ENCODE peak calls at places on chromosomes 3 and 15, in six cellular contexts. R is HCT116; Y is small intestine; G is IMR-90; X is heart right ventricle; V is naive thymus-derived CD4-positive, alpha-beta T cell. P is an unnamed sample.

GRCh38 chr3:15276028-15276717 is 56.2 kb downstream of the SH3BP5 start:
- DNase-seq in R (no peak), Y (no peak), G (no peak), X (no peak), V (no peak), P (no peak)

GRCh38 chr15:25241241-25241801 is 197.5 kb downstream of the UBE3A start:
- DNase-seq in R (no peak), Y (no peak), G (no peak), X (no peak), V (no peak), P (peak; percentile 26)

GRCh38 chr15:75176404-75176761 is 25.3 kb upstream of the C15orf39 start:
- DNase-seq in R (no peak), Y (no peak), G (no peak), X (no peak), V (no peak), P (no peak)

GRCh38 chr3:166085164-166085830 is 248.1 kb upstream of the BCHE start:
- DNase-seq in R (no peak), Y (no peak), G (no peak), X (no peak), V (no peak), P (no peak)

GRCh38 chr3:13301295-13301987 is 118.7 kb downstream of the NUP210 start:
- DNase-seq in R (peak; percentile 12), Y (no peak), G (peak; percentile 68), X (no peak), V (no peak), P (no peak)

GRCh38 chr15:89958107-89958805 is 42.9 kb upstream of the ZNF710 start:
- DNase-seq in R (no peak), Y (peak; percentile 94), G (no peak), X (no peak), V (no peak), P (no peak)

GRCh38 chr3:155553800-155554199 is 191.1 kb downstream of the PLCH1 start:
- DNase-seq in R (no peak), Y (no peak), G (no peak), X (no peak), V (no peak), P (no peak)

GRCh38 chr15:66780172-66780972 is 78.3 kb downstream of the SMAD6 start:
- DNase-seq in R (no peak), Y (peak; percentile 64), G (peak; percentile 93), X (no peak), V (no peak), P (no peak)

GRCh38 chr3:73805435-73805834 is 180.7 kb upstream of the PDZRN3 start:
- DNase-seq in R (no peak), Y (no peak), G (no peak), X (peak; percentile 55), V (no peak), P (peak; percentile 48)

GRCh38 chr3:51391566-51392300 is 648 bp downstream of the RBM15B start:
- DNase-seq in R (no peak), Y (peak; percentile 28), G (peak; percentile 28), X (no peak), V (peak; percentile 62), P (peak; percentile 30)

GRCh38 chr3:170585008-170585936 is 603 bp downstream of the SLC7A14 start:
- DNase-seq in R (no peak), Y (no peak), G (peak; percentile 11), X (no peak), V (no peak), P (no peak)

GRCh38 chr3:120852412-120852811 is 55.6 kb upstream of the STXBP5L start:
- DNase-seq in R (no peak), Y (no peak), G (no peak), X (no peak), V (no peak), P (no peak)

GRCh38 chr3:120854908-120855526 is 53.0 kb upstream of the STXBP5L start:
- DNase-seq in R (no peak), Y (no peak), G (no peak), X (no peak), V (no peak), P (no peak)

GRCh38 chr3:120853416-120853815 is 54.6 kb upstream of the STXBP5L start:
- DNase-seq in R (no peak), Y (no peak), G (no peak), X (no peak), V (no peak), P (no peak)

GRCh38 chr3:120858501-120858900 is 49.5 kb upstream of the STXBP5L start:
- DNase-seq in R (no peak), Y (no peak), G (no peak), X (no peak), V (no peak), P (no peak)

DNA sequence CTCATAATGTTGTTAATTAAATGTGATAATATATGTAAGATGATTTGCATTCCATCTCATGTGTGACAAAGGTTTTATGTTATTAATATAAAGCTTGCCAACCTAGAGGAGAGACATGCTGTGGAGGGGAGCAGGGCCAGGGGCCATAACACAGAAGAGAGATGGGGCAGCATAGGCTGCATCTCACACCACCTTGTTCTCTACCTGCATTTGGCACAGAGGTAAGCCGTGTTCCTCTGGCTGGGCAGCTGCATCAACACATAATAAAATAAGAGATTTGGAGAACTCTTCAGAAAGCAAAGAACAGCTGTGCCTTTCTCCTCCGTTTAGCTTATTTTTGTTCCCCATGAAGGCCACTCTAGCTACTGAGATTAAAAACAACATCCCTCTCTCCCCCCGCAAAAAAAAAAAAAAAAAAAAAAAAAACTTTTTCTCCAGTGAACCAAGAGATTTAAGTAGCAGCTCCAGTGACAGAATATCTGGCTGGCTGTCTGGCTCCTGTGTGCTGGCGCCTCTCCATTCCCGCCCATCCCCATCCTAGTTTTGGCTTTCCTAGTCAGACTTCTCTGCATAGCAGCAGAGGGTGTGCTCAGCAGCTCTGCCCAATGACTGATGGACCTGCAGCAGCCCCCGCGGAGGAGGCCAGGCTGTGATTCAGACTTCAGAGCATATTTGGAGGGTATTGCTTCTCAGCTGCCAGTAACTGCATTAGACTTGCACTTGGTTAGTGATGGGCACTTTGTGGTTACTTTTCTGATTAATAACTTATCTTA is 52.2 kb upstream of the STXBP5L start:
- DNase-seq in R (no peak), Y (no peak), G (peak; percentile 74), X (peak; percentile 8), V (no peak), P (no peak)
- H3K27ac ChIP-seq in R (no peak overlapping the region), Y (no peak overlapping the region), G (no peak overlapping the region), X (no peak overlapping the region), V (no peak overlapping the region), P (no peak overlapping the region)

GRCh38 chr3:137163241-137163916 is 205.6 kb downstream of the IL20RB start:
- DNase-seq in R (no peak), Y (no peak), G (no peak), X (peak; percentile 16), V (no peak), P (no peak)
- H3K27ac ChIP-seq in R (no peak overlapping the region), Y (no peak overlapping the region), G (no peak overlapping the region), X (peak overlapping the region; percentile 80), V (no peak overlapping the region), P (no peak overlapping the region)

DNA sequence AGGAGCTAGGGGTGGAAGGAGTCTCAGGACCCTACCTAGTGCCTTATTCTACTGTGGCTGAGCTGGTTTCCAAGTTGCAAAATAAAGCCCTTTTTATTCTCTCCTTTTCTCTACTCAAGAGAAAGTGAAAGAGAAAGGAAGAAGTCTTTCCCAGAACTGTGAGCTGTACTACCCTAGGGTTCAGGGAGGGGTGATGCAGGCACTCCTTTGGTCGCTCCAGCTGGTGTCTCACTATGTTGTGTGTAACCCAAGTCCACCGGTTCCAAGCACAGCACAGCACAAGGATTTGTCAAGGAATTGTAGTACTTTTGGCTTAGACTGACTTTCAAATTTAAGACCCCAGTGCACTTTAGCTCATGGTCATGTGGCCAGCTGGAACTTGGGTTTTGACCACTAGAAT is 1721.7 kb downstream of the OTOL1 start:
- DNase-seq in R (no peak), Y (no peak), G (no peak), X (no peak), V (no peak), P (no peak)
- H3K27ac ChIP-seq in R (no peak overlapping the region), Y (no peak overlapping the region), G (no peak overlapping the region), X (no peak overlapping the region), V (no peak overlapping the region), P (no peak overlapping the region)

DNA sequence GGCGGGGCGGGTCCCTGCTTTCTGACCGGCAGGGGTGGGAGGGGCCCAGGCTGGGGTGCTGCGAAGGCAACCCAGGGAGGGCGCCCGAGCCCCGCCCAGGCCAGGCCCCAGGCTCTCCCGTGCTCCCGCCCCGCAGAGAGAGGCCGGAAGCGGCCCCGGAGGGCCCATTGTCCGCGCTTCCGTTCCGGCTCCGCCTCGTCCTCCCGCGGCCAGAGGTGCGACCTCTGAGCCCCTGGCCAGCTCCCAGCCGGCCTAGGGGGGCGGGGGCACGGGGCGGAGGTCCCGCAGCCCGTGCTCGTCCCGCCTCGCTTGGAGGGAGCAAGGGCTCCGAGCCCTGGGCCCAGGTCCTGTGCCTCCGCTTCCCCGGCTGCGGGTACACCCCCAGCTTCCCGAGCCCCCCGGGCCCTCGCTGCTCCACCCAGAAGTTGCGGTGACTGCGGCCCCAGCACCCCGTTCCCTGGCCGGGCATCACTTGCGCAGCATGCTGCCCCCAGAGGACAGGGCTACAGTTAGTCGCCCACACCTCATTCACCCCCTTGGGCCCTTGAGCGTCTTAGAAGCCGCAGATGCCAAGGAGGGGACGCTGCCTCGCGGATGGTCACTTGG is 20.4 kb upstream of the PLXND1 start:
- DNase-seq in R (peak; percentile 78), Y (peak; percentile 91), G (peak; percentile 54), X (peak; percentile 95), V (peak; percentile 23), P (peak; percentile 96)
- H3K27ac ChIP-seq in R (peak overlapping the region; percentile 97), Y (peak overlapping the region; percentile 93), G (peak overlapping the region; percentile 96), X (peak overlapping the region; percentile 100), V (peak overlapping the region; percentile 51), P (peak overlapping the region; percentile 94)

GRCh38 chr3:52773361-52774065 is 2.8 kb upstream of the NEK4 start:
- DNase-seq in R (no peak), Y (no peak), G (no peak), X (no peak), V (no peak), P (no peak)

GRCh38 chr3:52771334-52771681 is 568 bp upstream of the NEK4 start:
- DNase-seq in R (no peak), Y (no peak), G (no peak), X (no peak), V (no peak), P (no peak)

GRCh38 chr3:52770581-52771333 is at the start of gene NEK4:
- DNase-seq in R (peak; percentile 74), Y (peak; percentile 92), G (peak; percentile 85), X (peak; percentile 95), V (peak; percentile 69), P (peak; percentile 96)

GRCh38 chr3:52769786-52770445 is 824 bp downstream of the NEK4 start:
- DNase-seq in R (no peak), Y (peak; percentile 13), G (no peak), X (no peak), V (no peak), P (no peak)

DNA sequence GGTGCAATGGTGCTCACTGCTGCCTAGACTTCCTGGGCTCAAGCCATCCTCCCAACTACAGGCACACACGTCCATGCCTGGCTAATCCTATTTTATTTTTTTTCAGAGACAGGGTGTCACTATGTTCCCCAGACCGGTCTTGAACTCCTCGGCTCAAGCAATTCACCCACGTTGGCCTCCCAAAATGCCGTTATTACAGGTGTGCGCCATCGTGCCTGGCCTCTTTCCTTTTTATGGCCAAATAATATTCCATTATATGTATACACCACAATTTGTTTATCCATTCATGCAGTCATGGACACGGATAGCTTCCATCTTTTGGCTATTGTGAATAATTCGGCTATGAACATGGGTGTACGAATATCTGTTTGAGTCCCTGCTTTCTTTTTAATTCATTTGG is 962 bp upstream of the NEK4 start:
- DNase-seq in R (no peak), Y (no peak), G (no peak), X (no peak), V (no peak), P (no peak)
- H3K27ac ChIP-seq in R (peak overlapping the region; percentile 37), Y (no peak overlapping the region), G (no peak overlapping the region), X (peak overlapping the region; percentile 90), V (peak overlapping the region; percentile 72), P (no peak overlapping the region)